ENCODE peak calls at places on chromosomes 1 and 21, in four cellular contexts. R, Y, S and J are unnamed samples. For H3K4me1, the result is how much of the 10 kb centered on the place peaks cover.

GRCh38 chr1:235169986-235170385 is 8.9 kb upstream of the RBM34 start:
- DNase-seq in R (no peak), Y (no peak), S (no peak), J (no peak)

GRCh38 chr1:241902376-241903067 is 54.5 kb downstream of the EXO1 start:
- DNase-seq in R (no peak), Y (peak), S (no peak), J (peak)

GRCh38 chr1:21050031-21050430 is 126.7 kb downstream of the EIF4G3 start:
- DNase-seq in R (no peak), Y (peak), S (no peak), J (no peak)

GRCh38 chr1:199784127-199784526 is 243.4 kb upstream of the NR5A2 start:
- DNase-seq in R (no peak), Y (peak), S (no peak), J (no peak)

GRCh38 chr1:170935231-170935630 is at the start of gene MROH9:
- DNase-seq in R (no peak), Y (no peak), S (no peak), J (peak)

GRCh38 chr1:54421101-54421504 is 14.9 kb upstream of the SSBP3 start:
- DNase-seq in R (no peak), Y (no peak), S (no peak), J (no peak)

GRCh38 chr21:37799193-37800121 is 116.8 kb downstream of the KCNJ6 start:
- DNase-seq in R (no peak), Y (peak), S (no peak), J (peak)

GRCh38 chr1:67711150-67711849 is 26.3 kb downstream of the GADD45A start:
- DNase-seq in R (no peak), Y (no peak), S (no peak), J (peak)

GRCh38 chr1:241045659-241046058 is 311.3 kb downstream of the RGS7 start:
- DNase-seq in R (no peak), Y (no peak), S (no peak), J (no peak)

GRCh38 chr1:52659851-52660596 is 27.1 kb downstream of the SHISAL2A start:
- DNase-seq in R (peak), Y (no peak), S (no peak), J (peak)

GRCh38 chr21:35294231-35294898 is 245.3 kb upstream of the RUNX1 start:
- DNase-seq in R (no peak), Y (no peak), S (no peak), J (peak)

DNA sequence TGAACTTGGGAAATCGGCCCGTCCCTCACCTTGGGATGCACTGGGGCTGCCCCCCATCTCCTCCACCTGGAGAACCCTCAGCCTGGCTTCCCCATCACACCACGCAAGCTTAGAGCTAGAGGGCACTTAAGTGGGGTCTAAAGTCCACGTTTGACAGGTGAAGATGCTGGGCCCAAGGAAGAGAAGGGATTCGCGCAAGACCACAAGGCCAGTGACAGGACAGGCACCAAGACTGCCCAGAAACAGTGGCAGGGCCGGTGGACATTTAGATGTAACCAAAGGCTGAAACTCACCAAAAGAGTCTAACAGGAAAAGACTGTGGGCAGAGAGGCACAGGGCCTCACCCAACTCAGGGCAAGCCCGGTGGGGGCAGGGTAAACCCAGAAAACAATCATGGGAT is 130.8 kb upstream of the EDN2 start:
- DNase-seq in R (no peak), Y (no peak), S (peak), J (no peak)
- H3K18ac ChIP-seq in R (no peak), Y (peak), S (peak), J (no peak)

DNA sequence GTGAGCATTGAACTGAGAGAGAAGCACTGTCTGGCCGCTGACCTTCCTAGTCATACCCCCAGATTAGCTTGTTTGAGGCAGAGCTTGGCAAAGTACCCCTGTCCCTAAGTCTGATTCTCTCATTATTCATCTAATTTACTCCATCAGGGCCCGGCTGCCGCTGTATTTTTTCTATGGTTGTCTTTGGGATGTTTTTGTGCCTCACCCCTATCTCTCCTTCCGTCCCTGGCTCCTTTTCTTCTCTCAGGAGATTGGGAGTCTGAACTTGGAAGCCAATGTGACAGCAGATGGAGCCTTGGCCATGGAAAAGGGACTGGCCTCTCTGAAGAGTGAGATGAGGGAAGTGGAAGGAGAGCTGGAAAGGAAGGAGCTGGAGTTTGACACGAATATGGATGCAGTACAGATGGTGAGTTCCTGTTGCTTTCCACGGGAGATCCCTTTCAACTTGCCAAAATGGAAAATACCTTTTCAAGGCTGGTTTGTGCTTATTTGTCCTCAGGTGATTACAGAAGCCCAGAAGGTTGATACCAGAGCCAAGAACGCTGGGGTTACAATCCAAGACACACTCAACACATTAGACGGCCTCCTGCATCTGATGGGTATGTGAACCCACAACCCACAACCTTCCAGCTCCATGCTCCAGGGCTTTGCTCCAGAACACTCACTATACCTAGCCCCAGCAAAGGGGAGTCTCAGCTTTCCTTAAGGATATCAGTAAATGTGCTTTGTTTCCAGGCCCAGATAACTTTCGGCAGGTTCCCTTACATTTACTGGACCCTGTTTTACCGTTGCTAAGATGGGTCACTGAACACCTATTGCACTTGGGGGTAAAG is 53.9 kb downstream of the LAMC2 start:
- DNase-seq in R (no peak), Y (no peak), S (no peak), J (no peak)
- H3K4me1 ChIP-seq in R (under half), Y (under half), S (under half), J (under half)

GRCh38 chr1:33150522-33150921 is 31.3 kb downstream of the TRIM62 start:
- DNase-seq in R (no peak), Y (no peak), S (no peak), J (no peak)
- H4K5ac ChIP-seq in R (no peak), Y (no peak), S (no peak), J (no peak)

GRCh38 chr1:92778371-92778770 is 6.5 kb downstream of the EVI5 start:
- DNase-seq in R (no peak), Y (no peak), S (no peak), J (no peak)

GRCh38 chr1:92784639-92785500 is at the start of gene EVI5:
- DNase-seq in R (peak), Y (peak), S (peak), J (peak)

GRCh38 chr1:92790081-92790480 is 5.2 kb upstream of the EVI5 start:
- DNase-seq in R (no peak), Y (no peak), S (no peak), J (no peak)

GRCh38 chr1:92786298-92786901 is 1.5 kb upstream of the EVI5 start:
- DNase-seq in R (no peak), Y (no peak), S (no peak), J (no peak)

DNA sequence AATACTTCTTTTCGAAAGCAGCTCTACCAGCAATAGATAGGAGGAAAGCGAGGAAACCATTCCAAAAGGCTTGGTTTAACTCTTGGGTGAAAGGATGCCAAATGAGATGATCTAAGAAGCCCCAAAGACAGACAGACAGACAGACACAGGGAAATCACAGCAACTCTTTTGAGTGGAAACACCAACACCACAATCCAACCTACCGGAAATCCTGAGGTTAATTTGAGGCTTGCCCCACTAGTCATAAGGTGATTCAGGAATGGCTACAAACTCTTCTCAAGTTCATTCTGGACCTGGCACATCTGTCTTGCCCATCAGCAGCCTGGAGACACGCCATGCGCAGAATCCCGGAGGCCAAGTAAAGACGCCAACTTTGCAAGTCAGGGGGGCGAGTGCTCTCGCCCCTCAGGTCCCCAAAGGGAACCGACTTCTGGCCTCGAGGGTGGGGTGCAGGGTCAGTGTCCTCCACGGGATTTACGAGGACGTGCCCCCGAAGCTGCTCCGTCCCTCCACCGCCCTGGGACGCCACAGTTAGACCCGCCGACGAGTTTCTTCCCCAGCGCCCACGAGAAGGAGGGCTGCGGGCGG is 763 bp downstream of the EVI5 start:
- DNase-seq in R (peak), Y (peak), S (no peak), J (peak)
- H3K18ac ChIP-seq in R (peak), Y (peak), S (no peak), J (peak)

GRCh38 chr1:225999227-225999911 is at the start of gene SDE2:
- DNase-seq in R (peak), Y (peak), S (peak), J (peak)
- H3K4me1 ChIP-seq in R (under half), Y (under half), S (under half), J (under half)